ENCODE peak calls at places on chromosome 4, in six cellular contexts. One of them, this sample, is unnamed.

GRCh38 chr4:55503164-55503563 is 43.5 kb downstream of the CLOCK start:
- DNase-seq in KBM-7: no peak
- DNase-seq in lung microvascular endothelial cell: peak; percentile 7
- DNase-seq in LoVo: no peak
- DNase-seq in T-cell: no peak
- DNase-seq in nephron progenitor cell: no peak
- DNase-seq in this sample: no peak

GRCh38 chr4:86963697-86964096 is 28.9 kb downstream of the AFF1 start:
- DNase-seq in T-cell: no peak
- DNase-seq in lung microvascular endothelial cell: no peak
- DNase-seq in KBM-7: no peak
- DNase-seq in nephron progenitor cell: no peak
- DNase-seq in LoVo: no peak
- DNase-seq in this sample: no peak

GRCh38 chr4:8438743-8439142 is 1.8 kb downstream of the ACOX3 start:
- DNase-seq in T-cell: no peak
- DNase-seq in LoVo: no peak
- DNase-seq in nephron progenitor cell: no peak
- DNase-seq in lung microvascular endothelial cell: no peak
- DNase-seq in KBM-7: no peak
- DNase-seq in this sample: no peak

GRCh38 chr4:185820119-185821028 is 8.4 kb upstream of the SORBS2 start:
- DNase-seq in T-cell: no peak
- DNase-seq in LoVo: no peak
- DNase-seq in KBM-7: no peak
- DNase-seq in nephron progenitor cell: no peak
- DNase-seq in lung microvascular endothelial cell: no peak
- DNase-seq in this sample: no peak

GRCh38 chr4:61246003-61246402 is 45.9 kb downstream of the ADGRL3 start:
- DNase-seq in nephron progenitor cell: no peak
- DNase-seq in T-cell: no peak
- DNase-seq in LoVo: no peak
- DNase-seq in KBM-7: no peak
- DNase-seq in lung microvascular endothelial cell: no peak
- DNase-seq in this sample: no peak

GRCh38 chr4:133856736-133857355 is 344.7 kb downstream of the PABPC4L start:
- DNase-seq in KBM-7: no peak
- DNase-seq in LoVo: no peak
- DNase-seq in lung microvascular endothelial cell: no peak
- DNase-seq in nephron progenitor cell: no peak
- DNase-seq in T-cell: no peak
- DNase-seq in this sample: peak; percentile 3

GRCh38 chr4:57426779-57427395 is 316.7 kb upstream of the IGFBP7 start:
- DNase-seq in T-cell: no peak
- DNase-seq in KBM-7: peak; percentile 70
- DNase-seq in nephron progenitor cell: peak; percentile 80
- DNase-seq in lung microvascular endothelial cell: peak; percentile 77
- DNase-seq in LoVo: peak; percentile 60
- DNase-seq in this sample: peak; percentile 16

GRCh38 chr4:102196221-102196620 is 149.1 kb downstream of the SLC39A8 start:
- DNase-seq in LoVo: no peak
- DNase-seq in T-cell: no peak
- DNase-seq in KBM-7: peak; percentile 12
- DNase-seq in nephron progenitor cell: no peak
- DNase-seq in lung microvascular endothelial cell: peak; percentile 52
- DNase-seq in this sample: no peak

GRCh38 chr4:173958445-173958844 is 325.0 kb downstream of the FBXO8 start:
- DNase-seq in KBM-7: no peak
- DNase-seq in LoVo: no peak
- DNase-seq in nephron progenitor cell: no peak
- DNase-seq in T-cell: no peak
- DNase-seq in lung microvascular endothelial cell: no peak
- DNase-seq in this sample: no peak

GRCh38 chr4:3729885-3730226 is 36.3 kb upstream of the ADRA2C start:
- DNase-seq in lung microvascular endothelial cell: no peak
- DNase-seq in LoVo: no peak
- DNase-seq in KBM-7: no peak
- DNase-seq in nephron progenitor cell: no peak
- DNase-seq in T-cell: no peak
- DNase-seq in this sample: no peak